ENCODE peak calls at places on chromosomes 2 and 18, in ten cellular contexts. H, J, G, T, Z, R, F, O, C and K are unnamed samples.

GRCh38 chr2:157592983-157593382 is 35.7 kb downstream of the ACVR1C start:
- DNase-seq in H (peak), J (no peak), G (no peak), T (no peak), Z (no peak), R (no peak), F (peak), O (no peak), C (no peak), K (peak)

GRCh38 chr2:170817247-170817998 is 736 bp downstream of the GAD1 start:
- DNase-seq in H (no peak), J (no peak), G (peak), T (peak), Z (no peak), R (no peak), F (no peak), O (no peak), C (no peak), K (peak)

GRCh38 chr2:63424329-63425078 is 163.8 kb downstream of the WDPCP start:
- DNase-seq in H (peak), J (peak), G (peak), T (peak), Z (no peak), R (no peak), F (peak), O (no peak), C (no peak), K (peak)

GRCh38 chr2:74181739-74182138 is 3.1 kb upstream of the MOB1A start:
- DNase-seq in H (no peak), J (no peak), G (no peak), T (peak), Z (no peak), R (no peak), F (peak), O (no peak), C (peak), K (peak)

GRCh38 chr2:215668329-215668728 is 232.5 kb upstream of the FN1 start:
- DNase-seq in H (no peak), J (no peak), G (no peak), T (no peak), Z (no peak), R (no peak), F (no peak), O (no peak), C (peak), K (no peak)

GRCh38 chr2:1632006-1632348 is 112.3 kb downstream of the PXDN start:
- DNase-seq in H (peak), J (peak), G (no peak), T (no peak), Z (no peak), R (peak), F (no peak), O (no peak), C (peak), K (no peak)

GRCh38 chr18:43563780-43564179 is 286.5 kb upstream of the SYT4 start:
- DNase-seq in H (peak), J (no peak), G (peak), T (peak), Z (no peak), R (no peak), F (peak), O (peak), C (no peak), K (peak)

GRCh38 chr2:186445506-186445905 is 40.6 kb upstream of the ZC3H15 start:
- DNase-seq in H (no peak), J (no peak), G (no peak), T (no peak), Z (no peak), R (no peak), F (no peak), O (no peak), C (no peak), K (no peak)

GRCh38 chr2:152766908-152767307 is 48.5 kb downstream of the ARL6IP6 start:
- DNase-seq in H (no peak), J (no peak), G (no peak), T (no peak), Z (no peak), R (peak), F (no peak), O (no peak), C (no peak), K (no peak)

GRCh38 chr18:31301201-31301655 is 16.7 kb upstream of the DSG1 start:
- DNase-seq in H (no peak), J (peak), G (peak), T (no peak), Z (no peak), R (no peak), F (no peak), O (no peak), C (no peak), K (no peak)

GRCh38 chr2:233209117-233209977 is 42.1 kb upstream of the ATG16L1 start:
- DNase-seq in H (peak), J (peak), G (peak), T (no peak), Z (no peak), R (no peak), F (no peak), O (no peak), C (no peak), K (no peak)

GRCh38 chr2:192749606-192750200 is 555.0 kb upstream of the TMEFF2 start:
- DNase-seq in H (no peak), J (no peak), G (peak), T (no peak), Z (no peak), R (no peak), F (no peak), O (no peak), C (no peak), K (no peak)

GRCh38 chr2:124316875-124317605 is 292.0 kb downstream of the CNTNAP5 start:
- DNase-seq in H (no peak), J (no peak), G (no peak), T (no peak), Z (no peak), R (no peak), F (no peak), O (no peak), C (no peak), K (no peak)

GRCh38 chr2:157838442-157839161 is 37.5 kb downstream of the ACVR1 start:
- DNase-seq in H (peak), J (no peak), G (peak), T (no peak), Z (no peak), R (peak), F (no peak), O (peak), C (no peak), K (no peak)

GRCh38 chr2:105744909-105745853 is at the start of gene NCK2:
- DNase-seq in H (no peak), J (no peak), G (peak), T (peak), Z (peak), R (no peak), F (peak), O (peak), C (no peak), K (peak)

GRCh38 chr2:61361068-61361467 is 109.8 kb downstream of the USP34 start:
- DNase-seq in H (no peak), J (no peak), G (no peak), T (no peak), Z (no peak), R (no peak), F (no peak), O (no peak), C (no peak), K (no peak)

GRCh38 chr2:226963528-226963927 is 127.7 kb downstream of the RHBDD1 start:
- DNase-seq in H (peak), J (no peak), G (no peak), T (no peak), Z (no peak), R (peak), F (no peak), O (no peak), C (no peak), K (no peak)

GRCh38 chr2:174682578-174683391 is 81.5 kb downstream of the CHRNA1 start:
- DNase-seq in H (peak), J (no peak), G (peak), T (peak), Z (peak), R (no peak), F (no peak), O (peak), C (peak), K (peak)

GRCh38 chr18:35267161-35267651 is 22.8 kb downstream of the ZSCAN30 start:
- DNase-seq in H (no peak), J (no peak), G (no peak), T (peak), Z (peak), R (no peak), F (no peak), O (peak), C (peak), K (no peak)

GRCh38 chr2:215833531-215834162 is 179.7 kb downstream of the MREG start:
- DNase-seq in H (no peak), J (peak), G (no peak), T (no peak), Z (no peak), R (peak), F (no peak), O (no peak), C (no peak), K (no peak)

GRCh38 chr2:174012347-174013309 is 47.5 kb upstream of the SP3 start:
- DNase-seq in H (no peak), J (no peak), G (peak), T (peak), Z (peak), R (no peak), F (no peak), O (peak), C (peak), K (peak)

GRCh38 chr2:66803651-66804050 is 368.7 kb downstream of the MEIS1 start:
- DNase-seq in H (peak), J (no peak), G (no peak), T (no peak), Z (no peak), R (peak), F (no peak), O (no peak), C (no peak), K (no peak)

GRCh38 chr2:227033471-227034148 is 130.4 kb downstream of the COL4A4 start:
- DNase-seq in H (peak), J (no peak), G (peak), T (peak), Z (peak), R (peak), F (peak), O (peak), C (peak), K (peak)

GRCh38 chr2:150585221-150585971 is 97.9 kb upstream of the RND3 start:
- DNase-seq in H (no peak), J (no peak), G (no peak), T (no peak), Z (no peak), R (no peak), F (no peak), O (no peak), C (no peak), K (no peak)

GRCh38 chr2:238030422-238031155 is 30.2 kb upstream of the SCLY start:
- DNase-seq in H (no peak), J (no peak), G (no peak), T (no peak), Z (no peak), R (no peak), F (no peak), O (no peak), C (no peak), K (no peak)

GRCh38 chr2:82781516-82781915 is 1677.6 kb downstream of the SUCLG1 start:
- DNase-seq in H (no peak), J (no peak), G (no peak), T (no peak), Z (no peak), R (no peak), F (no peak), O (no peak), C (no peak), K (no peak)

GRCh38 chr2:241010531-241011295 is 12.3 kb downstream of the SNED1 start:
- DNase-seq in H (no peak), J (no peak), G (no peak), T (no peak), Z (peak), R (no peak), F (no peak), O (no peak), C (peak), K (no peak)

GRCh38 chr2:241009191-241009590 is 10.8 kb downstream of the SNED1 start:
- DNase-seq in H (no peak), J (no peak), G (no peak), T (no peak), Z (peak), R (no peak), F (no peak), O (no peak), C (peak), K (no peak)

GRCh38 chr2:241011296-241011600 is 12.8 kb downstream of the SNED1 start:
- DNase-seq in H (no peak), J (no peak), G (peak), T (no peak), Z (no peak), R (no peak), F (no peak), O (no peak), C (peak), K (no peak)

GRCh38 chr2:241008711-241009121 is 10.3 kb downstream of the SNED1 start:
- DNase-seq in H (no peak), J (no peak), G (peak), T (no peak), Z (no peak), R (no peak), F (no peak), O (no peak), C (no peak), K (no peak)

DNA sequence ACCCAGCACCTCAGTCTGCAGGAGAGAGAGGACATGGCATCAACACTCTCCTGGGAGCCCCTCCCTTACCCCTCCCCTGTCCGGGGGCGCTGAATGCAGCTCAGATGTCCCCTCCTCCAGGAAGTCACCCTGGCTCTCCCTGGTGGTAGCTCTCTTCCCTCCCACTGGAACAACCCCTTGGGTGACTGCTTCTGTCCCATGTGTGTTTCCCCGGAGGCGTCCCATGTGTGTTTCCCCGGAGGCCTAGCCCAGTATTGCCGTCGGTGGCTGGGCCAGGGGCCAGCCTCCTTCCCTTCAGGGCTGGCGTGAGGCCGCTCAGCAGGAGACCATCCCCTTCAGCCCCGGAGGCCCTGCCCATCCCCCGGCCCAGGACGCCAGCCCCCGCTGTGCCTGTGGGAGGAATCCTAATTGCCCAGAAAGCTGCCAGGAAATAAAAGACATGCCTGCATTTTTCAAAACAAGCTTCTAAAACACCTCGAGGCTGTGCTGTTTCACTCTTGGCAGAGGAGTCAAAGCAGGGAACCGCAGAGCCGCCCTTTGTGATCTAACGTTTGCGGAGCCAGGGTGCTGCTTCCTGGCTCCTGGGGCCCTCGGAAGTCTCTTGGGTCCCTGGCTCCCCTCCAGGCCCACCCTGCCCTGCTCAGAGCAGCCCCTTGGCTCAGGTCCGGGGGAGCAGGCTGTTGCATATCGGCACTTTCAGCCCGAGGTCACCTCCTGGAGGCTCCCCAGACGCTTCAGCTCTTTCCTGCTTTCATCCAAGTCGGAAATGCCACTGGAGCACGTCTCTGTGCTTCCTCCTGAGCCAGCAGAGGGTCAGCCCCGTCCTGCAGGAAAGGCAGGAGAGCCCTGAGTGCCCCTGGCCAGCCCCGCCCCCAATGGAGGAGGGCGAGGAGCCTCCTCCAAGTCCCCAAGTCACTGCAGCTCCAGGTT is 11.4 kb downstream of the SNED1 start:
- DNase-seq in H (peak), J (peak), G (peak), T (peak), Z (peak), R (peak), F (no peak), O (peak), C (peak), K (peak)
- TF ChIP-seq CTCF in H (no peak), J (no peak), G (peak), T (no peak), Z (no peak), R (no peak), F (no peak), O (peak), C (no peak), K (no peak)

DNA sequence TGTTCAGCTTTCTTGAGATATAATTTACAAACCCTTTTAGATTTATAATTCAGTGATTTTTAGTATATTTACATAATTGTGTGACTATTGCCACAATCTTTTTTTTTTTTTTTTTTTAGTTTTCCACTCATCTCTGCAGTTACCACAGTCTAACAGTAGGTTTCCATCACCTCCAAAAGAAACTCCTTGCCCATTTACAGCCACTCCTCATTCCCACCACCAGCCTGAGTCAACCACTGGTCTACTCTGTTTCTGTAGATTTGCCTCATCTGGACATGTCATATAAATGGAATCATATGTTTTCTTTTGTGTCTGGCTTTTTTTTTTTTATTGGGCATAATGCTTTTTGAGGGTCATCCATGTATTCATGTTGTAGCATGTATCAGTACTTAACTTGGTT is 16.1 kb downstream of the MTX2 start:
- DNase-seq in H (peak), J (no peak), G (no peak), T (no peak), Z (no peak), R (no peak), F (no peak), O (no peak), C (no peak), K (no peak)
- TF ChIP-seq CTCF in H (peak), J (no peak), G (peak), T (no peak), Z (no peak), R (no peak), F (no peak), O (no peak), C (no peak), K (no peak)

GRCh38 chr2:29326926-29327325 is 211.7 kb downstream of the CLIP4 start:
- DNase-seq in H (no peak), J (no peak), G (no peak), T (no peak), Z (no peak), R (no peak), F (no peak), O (no peak), C (no peak), K (no peak)

GRCh38 chr2:29325544-29325943 is 210.3 kb downstream of the CLIP4 start:
- DNase-seq in H (no peak), J (no peak), G (no peak), T (no peak), Z (no peak), R (no peak), F (no peak), O (no peak), C (no peak), K (no peak)

GRCh38 chr2:29332540-29332939 is 217.3 kb downstream of the CLIP4 start:
- DNase-seq in H (no peak), J (peak), G (no peak), T (no peak), Z (no peak), R (no peak), F (no peak), O (no peak), C (no peak), K (no peak)

GRCh38 chr2:29334723-29335122 is 219.5 kb downstream of the CLIP4 start:
- DNase-seq in H (no peak), J (no peak), G (no peak), T (no peak), Z (no peak), R (no peak), F (no peak), O (no peak), C (no peak), K (no peak)

GRCh38 chr2:29329899-29330298 is 214.7 kb downstream of the CLIP4 start:
- DNase-seq in H (no peak), J (no peak), G (no peak), T (no peak), Z (no peak), R (no peak), F (no peak), O (no peak), C (no peak), K (peak)
- TF ChIP-seq CTCF in H (peak), J (no peak), G (peak), T (peak), Z (no peak), R (peak), F (peak), O (peak), C (no peak), K (peak)

DNA sequence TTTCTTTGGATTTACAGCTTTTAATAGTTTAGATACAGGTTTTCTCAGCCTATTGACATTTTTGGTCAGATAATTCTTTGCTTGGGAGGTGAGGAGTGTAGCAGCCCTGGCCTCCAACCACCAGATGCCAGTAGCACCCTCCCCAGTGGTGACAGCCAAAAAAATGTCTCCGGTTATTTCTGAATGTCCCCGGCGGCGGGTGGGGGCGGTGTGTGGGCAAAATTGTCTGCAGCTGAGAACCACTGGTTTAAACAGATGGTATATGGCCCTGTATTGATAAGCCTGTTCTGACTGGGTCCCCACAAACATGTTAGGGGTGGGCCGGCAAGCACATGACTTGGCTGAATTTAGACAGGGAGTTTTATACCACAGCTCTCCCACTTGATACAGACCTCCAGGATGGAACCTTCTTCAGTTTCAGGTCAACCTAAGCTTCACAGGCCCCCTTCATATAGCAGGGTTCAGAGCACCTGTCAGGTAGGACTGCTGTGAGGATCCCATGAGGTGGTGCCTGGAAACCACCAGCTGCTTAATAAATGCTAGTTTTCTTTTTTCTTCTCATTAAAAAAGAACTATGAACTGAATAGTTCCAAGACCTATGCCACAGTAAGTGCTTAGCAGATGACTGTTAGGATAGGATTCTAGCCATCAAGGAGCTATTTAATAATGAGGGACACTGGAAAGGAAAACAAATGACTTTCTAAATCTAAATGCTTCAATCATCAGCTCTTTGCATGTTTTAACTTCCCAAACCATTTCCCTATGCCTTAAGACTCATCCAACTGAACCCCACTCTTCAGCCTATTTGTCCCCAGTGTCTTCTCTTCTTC is 18.1 kb downstream of the LPIN2 start:
- DNase-seq in H (no peak), J (no peak), G (peak), T (peak), Z (no peak), R (no peak), F (peak), O (no peak), C (no peak), K (peak)
- TF ChIP-seq CTCF in H (peak), J (peak), G (peak), T (peak), Z (no peak), R (no peak), F (peak), O (peak), C (no peak), K (peak)

DNA sequence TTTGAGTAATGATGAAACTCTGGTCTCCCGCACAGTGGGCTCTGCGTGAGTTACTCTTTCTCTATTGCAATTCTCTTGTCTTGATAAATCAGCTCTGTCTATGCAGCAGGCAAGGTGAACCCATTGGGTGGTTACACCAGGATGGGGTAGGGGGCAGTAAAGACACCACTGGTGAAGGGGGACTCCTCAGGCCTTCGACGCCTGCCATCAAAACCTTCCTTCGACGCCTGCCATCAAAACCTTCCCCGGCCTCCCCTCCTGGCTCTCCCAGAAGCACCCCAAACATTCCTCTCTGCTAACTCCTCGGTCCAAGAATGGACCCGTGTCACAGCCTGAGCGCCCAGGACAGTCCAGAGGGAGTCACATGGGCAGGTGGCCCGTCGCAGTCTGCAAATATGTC is 4.8 kb upstream of the STARD7 start:
- DNase-seq in H (no peak), J (no peak), G (peak), T (no peak), Z (no peak), R (no peak), F (no peak), O (no peak), C (no peak), K (no peak)
- TF ChIP-seq CTCF in H (no peak), J (no peak), G (peak), T (no peak), Z (no peak), R (no peak), F (peak), O (no peak), C (no peak), K (no peak)